ENCODE peak calls at places on chromosome 1, in ten cellular contexts. A is endothelial cell, B is NCI-H1436 treated with DMSO at 0.1 percent for 48 hours, Q is sciatic nerve, W is gastrocnemius medialis, K is naive B cell, L is ovary, M is ACHN, C is foreskin melanocyte, J is progenitor cell of endocrine pancreas. U is an unnamed sample.

GRCh38 chr1:68231627-68232303 is 558 bp downstream of the WLS start:
- DNase-seq in Q (peak), B (no peak), C (peak), K (no peak), J (peak), M (peak), A (peak), L (peak), W (peak), U (no peak)

GRCh38 chr1:232613752-232614381 is 16.1 kb downstream of the SIPA1L2 start:
- DNase-seq in K (no peak), Q (no peak), J (no peak), B (no peak), C (no peak), L (no peak), W (no peak), A (no peak), M (no peak), U (no peak)

GRCh38 chr1:22290157-22290556 is 147.3 kb upstream of the WNT4 start:
- DNase-seq in A (no peak), W (no peak), M (no peak), L (no peak), B (no peak), Q (peak), C (no peak), J (no peak), K (no peak), U (peak)

GRCh38 chr1:236552901-236553300 is 29.1 kb downstream of the LGALS8 start:
- DNase-seq in A (no peak), B (no peak), K (no peak), J (no peak), Q (no peak), L (no peak), M (no peak), C (no peak), W (no peak), U (no peak)

GRCh38 chr1:26170472-26170821 is 739 bp downstream of the ZNF593 start:
- DNase-seq in B (no peak), W (no peak), C (no peak), A (no peak), Q (no peak), M (no peak), J (no peak), K (no peak), L (no peak), U (no peak)

GRCh38 chr1:18182518-18183160 is 75.0 kb downstream of the IGSF21 start:
- DNase-seq in K (no peak), W (no peak), C (no peak), B (no peak), A (peak), J (no peak), M (peak), Q (no peak), L (no peak), U (peak)

GRCh38 chr1:3698660-3699408 is 46.5 kb downstream of the TP73 start:
- DNase-seq in Q (no peak), J (no peak), L (no peak), W (no peak), K (no peak), M (no peak), B (no peak), C (no peak), A (no peak), U (peak)

GRCh38 chr1:67677925-67678324 is 7.1 kb upstream of the GADD45A start:
- DNase-seq in C (no peak), W (no peak), J (no peak), A (no peak), Q (no peak), L (no peak), M (no peak), K (no peak), B (no peak), U (no peak)

GRCh38 chr1:87028576-87028975 is 114.1 kb downstream of the HS2ST1 start:
- DNase-seq in A (no peak), L (no peak), M (no peak), Q (no peak), J (no peak), B (no peak), W (no peak), K (no peak), C (no peak), U (no peak)

GRCh38 chr1:48003741-48004503 is 6.7 kb upstream of the TRABD2B start:
- DNase-seq in C (no peak), J (no peak), L (no peak), A (no peak), W (no peak), M (no peak), Q (no peak), B (no peak), K (no peak), U (peak)

GRCh38 chr1:40001456-40001855 is 39.1 kb upstream of the CAP1 start:
- DNase-seq in W (no peak), J (no peak), B (no peak), A (no peak), M (no peak), L (no peak), C (no peak), K (no peak), Q (no peak), U (no peak)

GRCh38 chr1:92583821-92584760 is 97.4 kb upstream of the GFI1 start:
- DNase-seq in A (no peak), M (no peak), W (no peak), L (no peak), B (no peak), C (no peak), J (no peak), K (no peak), Q (no peak), U (no peak)

U was measured in upper lobe of left lung.